ENCODE peak calls at places on chromosomes 7 and 10, in five cellular contexts. F, U, X, G and S are unnamed samples.

GRCh38 chr10:75987610-75988009 is 556.2 kb downstream of the LRMDA start:
- DNase-seq in X (no peak), U (no peak), F (no peak), G (peak; percentile 67), S (peak; percentile 40)

GRCh38 chr7:151009340-151010001 is 14.8 kb downstream of the ATG9B start:
- DNase-seq in G (no peak), F (peak; percentile 62), U (no peak), X (no peak), S (no peak)

GRCh38 chr7:13725591-13725990 is 263.9 kb downstream of the ETV1 start:
- DNase-seq in U (no peak), G (no peak), F (no peak), X (no peak), S (no peak)

GRCh38 chr10:4301296-4301695 is 516.3 kb upstream of the KLF6 start:
- DNase-seq in U (no peak), X (no peak), G (no peak), F (no peak), S (peak; percentile 13)

GRCh38 chr10:6296456-6297214 is 93.9 kb downstream of the PFKFB3 start:
- DNase-seq in F (no peak), X (no peak), U (no peak), G (no peak), S (no peak)

GRCh38 chr10:86630079-86630478 is 24.3 kb upstream of the OPN4 start:
- DNase-seq in G (no peak), X (no peak), U (no peak), F (no peak), S (peak; percentile 16)

GRCh38 chr7:53383131-53383530 is 347.7 kb downstream of the POM121L12 start:
- DNase-seq in X (no peak), G (no peak), F (no peak), U (no peak), S (peak; percentile 46)

GRCh38 chr7:150405584-150406310 is 26.6 kb downstream of the ZNF775 start:
- DNase-seq in F (peak; percentile 85), X (no peak), U (no peak), G (peak; percentile 51), S (no peak)

GRCh38 chr10:76150886-76151288 is 719.5 kb downstream of the LRMDA start:
- DNase-seq in G (no peak), X (no peak), F (no peak), U (no peak), S (peak; percentile 3)

GRCh38 chr10:29862926-29863614 is 196.3 kb downstream of the JCAD start:
- DNase-seq in U (no peak), F (no peak), G (no peak), X (no peak), S (peak; percentile 98)

GRCh38 chr10:78220781-78221180 is 187.1 kb downstream of the RPS24 start:
- DNase-seq in G (no peak), F (no peak), U (no peak), X (no peak), S (no peak)

GRCh38 chr10:96516337-96516736 is 2.6 kb upstream of the TLL2 start:
- DNase-seq in X (no peak), G (no peak), F (no peak), U (no peak), S (no peak)

GRCh38 chr10:96513686-96514551 is at the start of gene TLL2:
- DNase-seq in G (peak; percentile 87), U (peak; percentile 82), F (peak; percentile 94), X (peak; percentile 95), S (peak; percentile 83)

GRCh38 chr10:96511044-96511945 is 2.4 kb downstream of the TLL2 start:
- DNase-seq in X (peak; percentile 84), U (no peak), G (no peak), F (peak; percentile 72), S (peak; percentile 46)

GRCh38 chr10:96512524-96512991 is 1.2 kb downstream of the TLL2 start:
- DNase-seq in X (peak; percentile 52), F (peak; percentile 63), G (no peak), U (no peak), S (no peak)

DNA sequence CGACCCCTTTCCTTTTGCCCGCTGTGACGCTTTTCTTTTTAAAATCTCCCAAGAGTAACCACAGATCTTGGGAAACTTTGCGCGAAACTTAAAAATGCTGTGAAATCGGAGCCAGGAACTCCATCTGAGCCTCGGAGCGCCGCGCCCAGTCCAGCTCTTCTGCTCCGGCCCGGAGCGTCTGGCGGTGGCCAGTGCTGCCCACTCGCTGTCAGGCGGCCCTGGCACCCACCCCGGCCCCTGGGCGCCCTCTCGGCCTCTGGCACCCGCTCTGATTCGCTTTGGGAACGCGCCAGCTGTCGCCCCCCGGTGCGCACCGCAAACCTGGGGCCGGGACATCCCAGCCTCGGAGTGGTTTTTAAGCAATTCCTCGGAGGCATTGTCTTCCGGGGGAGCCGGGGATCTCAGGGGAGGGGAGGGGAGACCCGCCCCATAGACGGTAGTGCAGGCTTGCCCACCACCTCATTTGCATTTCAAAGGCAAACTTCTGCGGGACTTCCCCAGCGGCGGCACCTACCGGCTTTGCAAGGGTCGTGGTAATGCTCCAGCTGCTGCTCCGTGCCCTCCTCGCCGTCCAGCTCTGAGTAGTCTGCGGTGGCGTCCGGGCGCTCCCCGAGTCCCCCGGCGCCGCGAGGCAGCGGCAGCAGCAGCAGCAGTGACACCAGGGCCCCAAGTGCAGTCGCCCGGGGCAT is 585 bp downstream of the TLL2 start:
- DNase-seq in U (no peak), G (no peak), F (peak; percentile 65), X (no peak), S (no peak)
- H3K4me3 ChIP-seq in U (peak overlapping the region; percentile 57), G (peak overlapping the region; percentile 70), F (peak overlapping the region; percentile 52), X (peak overlapping the region; percentile 59), S (peak overlapping the region; percentile 52)

GRCh38 chr10:100330128-100330527 is at the start of gene PKD2L1:
- DNase-seq in U (no peak), X (no peak), F (no peak), G (no peak), S (no peak)
- H3K27me3 ChIP-seq in U (no peaks in the 10 kb centered on the region), X (no peaks in the 10 kb centered on the region), F (peaks cover 60% of the 10 kb centered on the region), G (peaks cover 6% of the 10 kb centered on the region), S (peaks cover 17% of the 10 kb centered on the region)

DNA sequence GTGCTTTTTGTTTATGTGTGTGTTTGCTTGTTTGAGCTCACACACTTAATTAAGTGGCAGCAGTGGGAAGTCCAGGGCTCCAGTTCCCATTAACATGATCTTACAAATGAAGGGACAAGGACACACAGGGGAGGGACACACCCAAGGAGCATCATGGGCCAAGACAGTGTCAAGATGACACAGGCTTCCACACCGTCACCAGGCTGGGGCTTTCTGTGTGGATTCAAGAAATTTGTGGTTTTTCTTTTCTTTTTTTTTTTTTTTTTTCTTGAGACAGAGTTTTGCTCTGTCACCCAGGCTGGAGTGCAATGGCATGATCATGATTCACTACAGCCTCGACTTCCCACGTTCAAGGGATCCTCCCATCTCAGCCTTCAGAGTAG is 173.6 kb downstream of the KIAA1217 start:
- DNase-seq in X (no peak), F (no peak), U (no peak), G (no peak), S (no peak)
- TF ChIP-seq CTCF in X (no peak), F (no peak), U (no peak), G (no peak), S (no peak)

GRCh38 chr7:115911466-115911865 is 119.1 kb downstream of the TFEC start:
- DNase-seq in U (no peak), X (no peak), F (no peak), G (no peak), S (no peak)
- H3K4me3 ChIP-seq in U (no peak overlapping the region), X (no peak overlapping the region), F (no peak overlapping the region), G (no peak overlapping the region), S (no peak overlapping the region)

GRCh38 chr7:98868450-98868849 is 1.4 kb downstream of the TMEM130 start:
- DNase-seq in X (no peak), F (no peak), U (no peak), G (no peak), S (no peak)
- H3K27me3 ChIP-seq in X (no peaks in the 10 kb centered on the region), F (peaks cover 21% of the 10 kb centered on the region), U (peaks cover 27% of the 10 kb centered on the region), G (peaks cover 24% of the 10 kb centered on the region), S (peaks cover 13% of the 10 kb centered on the region)

GRCh38 chr10:88106348-88106747 is 242.9 kb downstream of the PTEN start:
- DNase-seq in F (no peak), U (no peak), X (no peak), G (no peak), S (no peak)

GRCh38 chr10:88107296-88107695 is 243.9 kb downstream of the PTEN start:
- DNase-seq in X (no peak), U (no peak), F (no peak), G (no peak), S (no peak)

GRCh38 chr10:88110355-88110754 is 246.9 kb downstream of the PTEN start:
- DNase-seq in U (no peak), F (no peak), G (no peak), X (no peak), S (peak; percentile 84)

GRCh38 chr10:88107698-88108097 is 244.3 kb downstream of the PTEN start:
- DNase-seq in G (no peak), U (no peak), F (no peak), X (no peak), S (no peak)

GRCh38 chr10:88108115-88108610 is 244.7 kb downstream of the PTEN start:
- DNase-seq in U (no peak), F (no peak), G (no peak), X (peak; percentile 43), S (no peak)
- TF ChIP-seq CTCF in U (no peak), F (no peak), G (no peak), X (no peak), S (peak; percentile 11)

GRCh38 chr10:129918836-129919235 is 45.2 kb downstream of the EBF3 start:
- DNase-seq in G (no peak), F (no peak), U (no peak), X (no peak), S (no peak)
- H3K4me3 ChIP-seq in G (no peak overlapping the region), F (no peak overlapping the region), U (no peak overlapping the region), X (no peak overlapping the region), S (no peak overlapping the region)